ENCODE peak calls at places on chromosomes 5 and 9, in four cellular contexts. S is A549, A is HepG2, E is K562. O is an unnamed sample.

GRCh38 chr5:72440207-72440638 is 67.0 kb downstream of the ZNF366 start:
- DNase-seq in A (no peak), S (no peak), E (no peak), O (no peak)

GRCh38 chr9:30411571-30411970 is 1972.9 kb upstream of the ACO1 start:
- DNase-seq in S (peak; percentile 6), E (no peak), A (no peak), O (no peak)

GRCh38 chr5:36151434-36152323 is at the start of the genes LMBRD2 and SKP2:
- DNase-seq in A (peak; percentile 95), E (peak; percentile 99), S (peak; percentile 95), O (peak; percentile 92)

GRCh38 chr5:180553530-180553929 is 37.8 kb downstream of the SCGB3A1 start:
- DNase-seq in S (no peak), E (peak; percentile 65), A (no peak), O (no peak)

GRCh38 chr5:53424691-53425597 is 55.5 kb upstream of the FST start:
- DNase-seq in S (no peak), E (no peak), A (no peak), O (no peak)

GRCh38 chr5:154194348-154195329 is 4.1 kb downstream of the GALNT10 start:
- DNase-seq in E (no peak), A (no peak), S (no peak), O (no peak)

GRCh38 chr5:40066616-40067015 is 613.1 kb upstream of the PTGER4 start:
- DNase-seq in S (no peak), E (no peak), A (no peak), O (no peak)

GRCh38 chr5:39266442-39266841 is 47.1 kb upstream of the FYB1 start:
- DNase-seq in E (peak; percentile 62), A (no peak), S (peak; percentile 23), O (no peak)

DNA sequence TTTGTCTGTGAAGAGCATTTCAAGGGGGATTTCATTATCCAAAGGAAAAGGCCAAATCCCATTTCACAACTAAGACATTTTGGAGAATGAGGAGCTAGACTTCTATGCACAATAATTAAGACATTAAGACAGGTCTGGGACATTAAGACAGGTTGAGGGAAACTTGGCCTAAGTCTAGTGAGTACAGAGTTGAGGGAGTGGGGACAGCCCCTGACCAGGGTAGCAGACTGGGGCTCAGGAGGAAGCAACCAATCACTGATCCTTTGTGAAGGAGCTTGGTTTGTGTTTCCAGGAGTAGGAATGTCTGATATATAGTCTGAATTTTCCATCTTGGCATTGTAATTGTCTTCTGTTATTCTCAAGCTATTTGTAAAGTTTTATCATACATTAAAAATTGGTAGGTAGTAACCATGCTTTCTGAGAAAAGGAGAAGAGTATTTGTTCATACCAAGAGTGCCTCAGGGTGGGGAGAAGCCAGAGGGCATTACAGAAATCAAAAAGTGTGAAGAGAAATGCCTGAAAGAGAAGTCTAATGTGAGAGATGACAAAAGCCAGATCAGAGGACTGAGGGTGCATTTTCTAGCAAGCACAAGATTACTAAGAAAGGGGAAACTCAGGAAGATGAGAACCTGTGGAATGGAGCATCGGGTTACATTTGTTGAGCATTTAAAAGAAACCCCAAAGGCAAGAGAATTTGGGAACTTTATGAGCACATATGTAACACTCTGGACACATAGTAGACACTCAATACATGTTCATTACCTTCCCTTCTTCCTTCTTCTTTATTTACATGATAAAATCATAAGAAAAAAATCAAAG is 189.3 kb upstream of the PIK3R1 start:
- DNase-seq in E (no peak), S (no peak), A (no peak), O (no peak)
- TF ChIP-seq PHF8 in E (no peak), S (no peak), A (no peak), O (no peak)

GRCh38 chr9:104833701-104834100 is 69.8 kb downstream of the NIPSNAP3B start:
- DNase-seq in S (no peak), A (no peak), E (no peak), O (no peak)

GRCh38 chr9:104836235-104836634 is 72.3 kb downstream of the NIPSNAP3B start:
- DNase-seq in S (no peak), A (no peak), E (no peak), O (no peak)

GRCh38 chr9:104835163-104835562 is 71.2 kb downstream of the NIPSNAP3B start:
- DNase-seq in E (no peak), S (no peak), A (no peak), O (no peak)

GRCh38 chr9:104826911-104827310 is 63.0 kb downstream of the NIPSNAP3B start:
- DNase-seq in E (no peak), S (no peak), A (no peak), O (no peak)

GRCh38 chr9:104831681-104832080 is 67.8 kb downstream of the NIPSNAP3B start:
- DNase-seq in S (peak; percentile 4), A (no peak), E (no peak), O (no peak)
- TF ChIP-seq PHF8 in S (no peak), A (no peak), E (no peak), O (no peak)

GRCh38 chr5:83400712-83401111 is 70.8 kb upstream of the VCAN start:
- DNase-seq in S (no peak), E (no peak), A (no peak), O (no peak)

GRCh38 chr5:83393467-83393866 is 78.1 kb upstream of the VCAN start:
- DNase-seq in E (no peak), S (no peak), A (no peak), O (no peak)

GRCh38 chr5:83394190-83394589 is 77.4 kb upstream of the VCAN start:
- DNase-seq in A (no peak), E (no peak), S (no peak), O (no peak)

GRCh38 chr5:83397658-83398057 is 73.9 kb upstream of the VCAN start:
- DNase-seq in S (no peak), A (no peak), E (no peak), O (no peak)

GRCh38 chr5:83396662-83397061 is 74.9 kb upstream of the VCAN start:
- DNase-seq in S (no peak), E (peak; percentile 30), A (no peak), O (no peak)
- TF ChIP-seq PHF8 in S (no peak), E (no peak), A (no peak), O (no peak)

GRCh38 chr5:146461319-146461718 is 14.2 kb downstream of the TCERG1 start:
- DNase-seq in A (no peak), E (no peak), S (no peak), O (no peak)

GRCh38 chr5:146467729-146468128 is 20.6 kb downstream of the TCERG1 start:
- DNase-seq in E (no peak), A (no peak), S (no peak), O (no peak)

GRCh38 chr5:146463446-146463845 is 16.3 kb downstream of the TCERG1 start:
- DNase-seq in S (no peak), A (no peak), E (no peak), O (no peak)

DNA sequence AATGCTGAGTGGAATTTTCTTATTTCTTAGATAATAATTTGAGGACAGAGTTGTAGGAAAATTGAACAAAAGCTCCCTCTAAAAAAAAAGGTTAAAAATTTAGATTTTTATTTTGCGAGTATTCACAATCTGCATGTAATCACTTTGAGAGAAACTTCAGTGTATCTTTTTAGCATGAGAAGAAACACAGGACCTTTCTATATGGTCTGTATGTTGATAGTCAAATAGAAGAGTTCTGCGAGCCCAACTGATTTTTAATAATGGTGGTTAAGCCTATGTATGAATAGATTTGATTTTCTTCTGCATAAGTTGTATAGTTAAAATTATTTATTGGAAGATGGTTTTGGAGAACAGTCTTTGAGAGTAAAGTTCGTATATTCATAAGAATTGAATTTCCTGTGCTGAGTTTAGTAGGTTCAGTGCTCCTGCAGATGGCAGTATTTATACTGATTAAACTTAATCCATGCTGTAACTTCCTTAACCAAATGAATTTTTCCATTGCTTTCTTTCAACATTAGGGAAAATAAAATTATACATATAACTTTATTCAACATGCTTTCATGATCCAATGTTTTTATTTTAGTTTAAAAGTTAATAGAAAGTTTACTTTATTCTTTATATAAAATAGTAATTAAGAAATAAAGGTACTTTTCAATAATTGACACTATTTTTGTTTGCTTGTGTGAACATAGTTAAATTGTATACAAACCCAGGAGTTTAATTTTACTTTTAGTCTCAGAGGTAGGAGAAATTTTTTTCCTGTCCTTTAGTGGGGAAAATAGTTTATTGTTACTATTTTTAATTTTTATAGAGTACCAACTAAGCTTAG is 19.6 kb downstream of the TCERG1 start:
- DNase-seq in E (no peak), A (no peak), S (no peak), O (no peak)
- TF ChIP-seq PHF8 in E (no peak), A (no peak), S (no peak), O (no peak)

GRCh38 chr9:129879103-129879699 is 43.9 kb downstream of the USP20 start:
- DNase-seq in S (no peak), E (peak; percentile 99), A (no peak), O (no peak)
- TF ChIP-seq PHF8 in S (no peak), E (peak; percentile 37), A (no peak), O (no peak)

GRCh38 chr5:34570143-34570542 is 86.0 kb upstream of the RAI14 start:
- DNase-seq in S (no peak), E (no peak), A (no peak), O (no peak)

GRCh38 chr5:34571380-34572041 is 84.6 kb upstream of the RAI14 start:
- DNase-seq in S (no peak), E (no peak), A (no peak), O (no peak)

GRCh38 chr5:34576849-34577248 is 79.3 kb upstream of the RAI14 start:
- DNase-seq in A (no peak), E (no peak), S (no peak), O (no peak)

GRCh38 chr5:34574976-34575467 is 81.1 kb upstream of the RAI14 start:
- DNase-seq in S (no peak), E (no peak), A (no peak), O (no peak)

DNA sequence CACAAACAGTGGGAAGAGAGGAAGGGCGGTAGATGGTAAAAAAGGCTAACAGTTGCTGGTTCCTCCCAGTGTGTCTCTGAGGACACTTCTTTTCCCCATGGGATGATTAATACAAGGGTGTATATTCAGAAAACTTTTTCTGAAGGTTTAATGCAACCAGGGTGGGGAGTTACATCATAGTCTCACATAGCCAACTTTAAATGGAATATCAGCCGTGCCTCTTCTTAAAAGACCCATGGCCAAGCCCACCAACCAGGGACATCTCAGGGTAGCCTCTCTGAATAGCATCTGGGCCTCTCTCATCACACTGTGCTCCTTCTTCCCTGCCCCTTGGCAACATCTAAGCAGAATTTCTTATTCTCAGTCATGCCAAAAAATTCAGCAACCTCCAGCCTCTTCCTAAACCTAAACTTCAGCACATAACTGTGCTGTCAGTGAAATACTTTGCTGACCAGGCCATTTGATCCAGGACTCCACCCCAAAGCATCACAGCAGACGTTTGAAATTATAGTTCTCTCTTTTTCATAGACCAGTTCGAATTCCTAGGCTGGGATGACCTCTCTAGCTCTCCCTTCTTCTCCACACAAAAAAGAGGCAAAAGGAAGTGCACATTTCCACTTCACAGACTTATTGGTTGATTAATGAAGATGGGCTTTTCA is 85.3 kb upstream of the RAI14 start:
- DNase-seq in S (no peak), E (no peak), A (no peak), O (no peak)
- TF ChIP-seq PHF8 in S (no peak), E (no peak), A (no peak), O (no peak)

GRCh38 chr5:11482011-11482410 is 422.2 kb downstream of the CTNND2 start:
- DNase-seq in E (no peak), S (no peak), A (no peak), O (no peak)

GRCh38 chr5:11477786-11478185 is 426.5 kb downstream of the CTNND2 start:
- DNase-seq in S (no peak), E (no peak), A (no peak), O (no peak)

GRCh38 chr5:11483630-11484029 is 420.6 kb downstream of the CTNND2 start:
- DNase-seq in E (no peak), S (no peak), A (no peak), O (no peak)
- TF ChIP-seq PHF8 in E (no peak), S (no peak), A (no peak), O (no peak)

GRCh38 chr5:150214289-150214688 is 24.4 kb downstream of the SLC6A7 start:
- DNase-seq in E (no peak), S (no peak), A (no peak), O (no peak)
- TF ChIP-seq PHF8 in E (no peak), S (no peak), A (no peak), O (no peak)